ENCODE peak calls at places on chromosome 13, in seven cellular contexts. C is T-helper 1 cell; D is psoas muscle; L is LoVo; R is activated naive CD4-positive, alpha-beta T cell treated with anti-CD3 and anti-CD28 coated beads, Interleukin-2, amount 50 U/mL, for 16 hours; O is HepG2; P is NCI-H748 treated with DMSO at 0.1 percent for 48 hours. A is an unnamed sample.

GRCh38 chr13:30898721-30899188 is 7.3 kb upstream of the MEDAG start:
- DNase-seq in C (no peak), D (no peak), L (no peak), R (no peak), O (peak; percentile 72), P (no peak), A (no peak)

GRCh38 chr13:73952683-73953082 is 181.5 kb downstream of the KLF12 start:
- DNase-seq in C (no peak), D (no peak), L (no peak), R (no peak), O (no peak), P (no peak), A (no peak)

GRCh38 chr13:74062933-74063332 is 71.3 kb downstream of the KLF12 start:
- DNase-seq in C (no peak), D (peak; percentile 77), L (no peak), R (no peak), O (no peak), P (no peak), A (no peak)

GRCh38 chr13:97627566-97627965 is 193.6 kb downstream of the RAP2A start:
- DNase-seq in C (no peak), D (peak; percentile 79), L (no peak), R (no peak), O (peak; percentile 50), P (no peak), A (no peak)

GRCh38 chr13:26707122-26708006 is 53.2 kb downstream of the GPR12 start:
- DNase-seq in C (no peak), D (no peak), L (peak; percentile 40), R (no peak), O (peak; percentile 50), P (peak; percentile 91), A (peak; percentile 67)

GRCh38 chr13:47521895-47522487 is 479.1 kb downstream of the SUCLA2 start:
- DNase-seq in C (no peak), D (no peak), L (no peak), R (no peak), O (no peak), P (no peak), A (no peak)

GRCh38 chr13:45847554-45848224 is 3.9 kb downstream of the SIAH3 start:
- DNase-seq in C (no peak), D (no peak), L (no peak), R (peak; percentile 14), O (no peak), P (no peak), A (no peak)

GRCh38 chr13:67353031-67353430 is 122.9 kb upstream of the PCDH9 start:
- DNase-seq in C (no peak), D (no peak), L (no peak), R (no peak), O (no peak), P (no peak), A (no peak)

GRCh38 chr13:113172419-113172926 is 14.0 kb downstream of the PROZ start:
- DNase-seq in C (no peak), D (no peak), L (no peak), R (no peak), O (no peak), P (no peak), A (no peak)

GRCh38 chr13:24747248-24748151 is 16.5 kb upstream of the RNF17 start:
- DNase-seq in C (no peak), D (no peak), L (no peak), R (no peak), O (no peak), P (peak; percentile 36), A (peak; percentile 26)

GRCh38 chr13:113453962-113454361 is 674 bp upstream of the ADPRHL1 start:
- DNase-seq in C (no peak), D (peak; percentile 44), L (no peak), R (no peak), O (no peak), P (no peak), A (no peak)

GRCh38 chr13:97026759-97027555 is 32.7 kb upstream of the OXGR1 start:
- DNase-seq in C (no peak), D (no peak), L (no peak), R (no peak), O (no peak), P (no peak), A (no peak)

GRCh38 chr13:114222461-114222968 is 12.2 kb upstream of the CDC16 start:
- DNase-seq in C (no peak), D (no peak), L (no peak), R (no peak), O (peak; percentile 12), P (no peak), A (no peak)

GRCh38 chr13:82092312-82092711 is 1751.4 kb upstream of the SPRY2 start:
- DNase-seq in C (no peak), D (no peak), L (no peak), R (no peak), O (no peak), P (no peak), A (no peak)